ENCODE peak calls at places on chromosomes 7 and 10, in five cellular contexts. N is naive thymus-derived CD4-positive, alpha-beta T cell; D is CD8-positive, alpha-beta T cell; F is AG09309; L is cardiac muscle cell. P is an unnamed sample.

GRCh38 chr10:61313460-61313859 is 139.7 kb downstream of the TMEM26 start:
- DNase-seq in L (no peak), F (peak), D (no peak), N (no peak), P (no peak)

GRCh38 chr7:129825005-129825553 is 127.7 kb downstream of the UBE2H start:
- DNase-seq in N (peak), L (peak), F (no peak), D (peak), P (no peak)

GRCh38 chr7:124791876-124792446 is 26.4 kb upstream of the GPR37 start:
- DNase-seq in N (no peak), L (no peak), F (no peak), D (no peak), P (no peak)

GRCh38 chr7:148652773-148653172 is 45.9 kb upstream of the CUL1 start:
- DNase-seq in F (no peak), D (no peak), L (no peak), N (no peak), P (no peak)

GRCh38 chr7:157412021-157412443 is 75.2 kb downstream of the DNAJB6 start:
- DNase-seq in L (no peak), F (peak), D (no peak), N (no peak), P (no peak)

GRCh38 chr7:29091121-29091601 is 55.2 kb downstream of the CPVL start:
- DNase-seq in D (no peak), N (no peak), F (no peak), L (no peak), P (no peak)

GRCh38 chr7:2520131-2520807 is 695 bp downstream of the LFNG start:
- DNase-seq in F (no peak), N (no peak), D (peak), L (peak), P (no peak)

GRCh38 chr7:134908289-134908688 is 78.0 kb upstream of the AGBL3 start:
- DNase-seq in D (no peak), F (no peak), L (no peak), N (no peak), P (no peak)

GRCh38 chr10:71548494-71548846 is 151.8 kb downstream of the CDH23 start:
- DNase-seq in D (no peak), L (no peak), F (no peak), N (no peak), P (no peak)

GRCh38 chr10:82628373-82628772 is 753.4 kb downstream of the NRG3 start:
- DNase-seq in D (no peak), F (no peak), N (no peak), L (peak), P (no peak)

GRCh38 chr10:93412801-93413200 is 69.3 kb downstream of the MYOF start:
- DNase-seq in L (no peak), F (no peak), D (no peak), N (no peak), P (no peak)

GRCh38 chr10:82572686-82573226 is 697.8 kb downstream of the NRG3 start:
- DNase-seq in L (no peak), F (no peak), N (no peak), D (no peak), P (no peak)

GRCh38 chr7:102416406-102416805 is 17.0 kb upstream of the ORAI2 start:
- DNase-seq in N (no peak), D (no peak), F (no peak), L (no peak), P (no peak)

GRCh38 chr10:30509508-30509907 is 75.5 kb downstream of the MAP3K8 start:
- DNase-seq in D (no peak), F (no peak), L (no peak), N (no peak), P (no peak)

GRCh38 chr10:101780818-101781654 is 2.2 kb downstream of the NPM3 start:
- DNase-seq in L (peak), D (peak), F (no peak), N (peak), P (no peak)

GRCh38 chr7:80942261-80943041 is 23.6 kb upstream of the SEMA3C start:
- DNase-seq in D (no peak), L (peak), N (no peak), F (peak), P (peak)

GRCh38 chr10:121595806-121596667 is 2.2 kb downstream of the FGFR2 start:
- DNase-seq in L (peak), F (no peak), D (no peak), N (no peak), P (no peak)

GRCh38 chr10:124493191-124493936 is 31.7 kb downstream of the LHPP start:
- DNase-seq in L (peak), N (no peak), D (no peak), F (no peak), P (no peak)

GRCh38 chr10:101763141-101763540 is 12.8 kb downstream of the FGF8 start:
- DNase-seq in F (no peak), N (no peak), L (no peak), D (no peak), P (no peak)

GRCh38 chr7:137642467-137642866 is 204.3 kb downstream of the DGKI start:
- DNase-seq in D (no peak), L (no peak), N (no peak), F (peak), P (no peak)

GRCh38 chr7:1293950-1294728 is 61.5 kb downstream of the UNCX start:
- DNase-seq in D (no peak), N (no peak), L (no peak), F (no peak), P (no peak)

GRCh38 chr10:47383254-47384147 is 592 bp downstream of the ZNF488 start:
- DNase-seq in F (no peak), N (no peak), D (no peak), L (no peak), P (no peak)

DNA sequence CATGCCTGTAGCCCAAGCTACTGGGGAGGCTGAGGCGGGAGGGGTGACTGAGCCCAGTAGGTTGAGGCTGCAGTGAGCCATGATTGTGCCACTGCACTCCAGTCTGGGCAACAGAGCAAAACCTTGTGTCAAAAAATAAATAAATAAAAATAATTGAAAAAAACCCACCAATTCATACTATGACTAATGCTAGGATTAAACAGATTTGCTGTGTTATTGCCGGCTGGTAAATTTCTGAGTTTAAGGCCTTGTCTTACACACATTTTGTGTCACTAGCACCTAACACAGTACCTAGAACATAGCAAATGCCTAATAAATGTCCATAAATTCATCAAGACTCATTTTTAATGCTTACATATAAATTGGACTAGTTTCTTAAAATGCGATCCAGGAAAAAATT is 8.7 kb downstream of the ESYT2 start:
- DNase-seq in D (no peak), N (no peak), F (no peak), L (no peak), P (no peak)
- H3K4me3 ChIP-seq in D (no peak), N (no peak), F (no peak), L (no peak), P (no peak)

GRCh38 chr10:116597543-116597942 is 6.8 kb downstream of the PNLIPRP1 start:
- DNase-seq in N (no peak), F (no peak), D (no peak), L (no peak), P (no peak)
- H3K4me3 ChIP-seq in N (no peak), F (no peak), D (no peak), L (no peak), P (no peak)

DNA sequence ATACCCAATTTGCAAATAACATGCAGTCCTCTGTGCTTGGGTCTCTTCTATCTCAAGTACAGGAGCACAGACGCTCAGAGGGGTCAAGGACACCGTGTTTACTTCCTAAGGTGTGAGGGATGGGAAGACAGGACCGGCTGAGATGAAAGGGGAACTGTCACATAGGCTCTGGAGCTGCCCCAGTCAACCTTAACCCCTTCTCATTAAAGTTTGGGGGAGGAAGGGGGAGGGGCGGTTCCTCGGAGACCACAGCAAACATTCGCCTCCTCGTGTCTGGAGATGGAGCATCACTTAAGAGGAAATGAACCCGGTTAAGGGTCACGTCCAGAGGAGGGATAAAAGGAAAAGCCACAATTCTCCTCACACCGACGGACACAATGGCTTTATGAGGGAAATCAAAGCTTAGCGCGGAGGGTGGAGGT is 1.1 kb downstream of the SH3PXD2A start:
- DNase-seq in L (peak), F (no peak), D (no peak), N (peak), P (no peak)
- H3K4me3 ChIP-seq in L (peak), F (peak), D (peak), N (peak), P (peak)

GRCh38 chr10:132204781-132205473 is 18.2 kb downstream of the DPYSL4 start:
- DNase-seq in D (no peak), N (no peak), L (no peak), F (no peak), P (no peak)
- H3K4me3 ChIP-seq in D (no peak), N (no peak), L (no peak), F (no peak), P (no peak)